ENCODE peak calls at places on chromosomes 13 and 19, in six cellular contexts. U is aorta, I is HFF-Myc, F is skeletal muscle cell, J is SJSA1, R is neuronal stem cell. D is an unnamed sample.
A peak's percentile ranks its signal among the peaks of the same experiment; 100 is the strongest.

GRCh38 chr13:77529501-77529840 is 6.0 kb upstream of the SCEL start:
- DNase-seq in U (no peak), I (no peak), F (no peak), J (no peak), R (no peak), D (no peak)

GRCh38 chr13:98405690-98406344 is 171.1 kb downstream of the STK24 start:
- DNase-seq in U (no peak), I (no peak), F (no peak), J (no peak), R (no peak), D (no peak)

GRCh38 chr13:39418424-39418823 is 184.6 kb downstream of the LHFPL6 start:
- DNase-seq in U (no peak), I (no peak), F (no peak), J (no peak), R (no peak), D (no peak)

GRCh38 chr13:85095887-85096286 is 703.3 kb downstream of the SLITRK6 start:
- DNase-seq in U (no peak), I (no peak), F (no peak), J (no peak), R (no peak), D (no peak)

GRCh38 chr13:99150575-99151370 is 49.9 kb upstream of the UBAC2 start:
- DNase-seq in U (no peak), I (peak; percentile 22), F (peak; percentile 36), J (peak; percentile 86), R (no peak), D (no peak)

GRCh38 chr19:57302020-57302465 is 18.2 kb upstream of the ZNF543 start:
- DNase-seq in U (peak; percentile 79), I (peak; percentile 47), F (peak; percentile 79), J (peak; percentile 12), R (no peak), D (no peak)

GRCh38 chr13:91308299-91308698 is 39.2 kb upstream of the MIR17HG start:
- DNase-seq in U (no peak), I (no peak), F (no peak), J (no peak), R (no peak), D (no peak)

GRCh38 chr19:10018786-10019185 is 5.5 kb downstream of the RDH8 start:
- DNase-seq in U (no peak), I (no peak), F (no peak), J (no peak), R (no peak), D (no peak)

GRCh38 chr13:108948269-108948671 is 318.9 kb downstream of the MYO16 start:
- DNase-seq in U (no peak), I (peak; percentile 35), F (no peak), J (peak; percentile 38), R (no peak), D (no peak)

GRCh38 chr13:80469841-80470378 is 129.0 kb upstream of the SPRY2 start:
- DNase-seq in U (peak; percentile 75), I (no peak), F (peak; percentile 100), J (peak; percentile 52), R (no peak), D (no peak)

GRCh38 chr13:40026174-40026585 is 370.7 kb downstream of the COG6 start:
- DNase-seq in U (no peak), I (no peak), F (no peak), J (no peak), R (no peak), D (peak; percentile 93)

GRCh38 chr19:12938536-12939291 is at the start of gene CALR:
- DNase-seq in U (peak; percentile 65), I (no peak), F (no peak), J (no peak), R (no peak), D (no peak)

GRCh38 chr19:32750441-32751055 is 31.0 kb downstream of the TDRD12 start:
- DNase-seq in U (no peak), I (no peak), F (no peak), J (no peak), R (no peak), D (no peak)

GRCh38 chr13:59633290-59633689 is 530.4 kb downstream of the DIAPH3 start:
- DNase-seq in U (no peak), I (no peak), F (no peak), J (no peak), R (no peak), D (no peak)

GRCh38 chr13:92187378-92187989 is 789.1 kb downstream of the GPC5 start:
- DNase-seq in U (no peak), I (peak; percentile 16), F (no peak), J (peak; percentile 31), R (peak; percentile 50), D (no peak)

GRCh38 chr19:12800873-12801465 is 631 bp downstream of the PRDX2 start:
- DNase-seq in U (no peak), I (no peak), F (no peak), J (no peak), R (no peak), D (no peak)

GRCh38 chr19:29596885-29597525 is 9.1 kb upstream of the POP4 start:
- DNase-seq in U (no peak), I (no peak), F (no peak), J (no peak), R (peak; percentile 20), D (no peak)

GRCh38 chr13:84500016-84500415 is 617.7 kb upstream of the SLITRK1 start:
- DNase-seq in U (no peak), I (no peak), F (peak; percentile 58), J (no peak), R (no peak), D (no peak)

GRCh38 chr13:32594339-32594738 is 8.1 kb downstream of the PDS5B start:
- DNase-seq in U (no peak), I (no peak), F (no peak), J (no peak), R (no peak), D (no peak)

GRCh38 chr13:92175330-92175729 is 776.9 kb downstream of the GPC5 start:
- DNase-seq in U (no peak), I (no peak), F (peak; percentile 23), J (peak; percentile 6), R (peak; percentile 14), D (no peak)

GRCh38 chr13:49840266-49840665 is 47.8 kb upstream of the KPNA3 start:
- DNase-seq in U (no peak), I (no peak), F (no peak), J (peak; percentile 28), R (no peak), D (no peak)

GRCh38 chr13:24627864-24628418 is 52.3 kb upstream of the ATP12A start:
- DNase-seq in U (no peak), I (no peak), F (no peak), J (no peak), R (no peak), D (no peak)

GRCh38 chr13:32581177-32581786 is 5.0 kb upstream of the PDS5B start:
- DNase-seq in U (no peak), I (no peak), F (no peak), J (peak; percentile 4), R (no peak), D (no peak)

GRCh38 chr19:39499932-39500331 is 1.2 kb downstream of the DLL3 start:
- DNase-seq in U (no peak), I (no peak), F (no peak), J (no peak), R (no peak), D (no peak)

GRCh38 chr19:39500543-39500942 is 1.8 kb downstream of the DLL3 start:
- DNase-seq in U (no peak), I (no peak), F (no peak), J (no peak), R (no peak), D (no peak)

GRCh38 chr19:39497850-39498261 is 891 bp upstream of the DLL3 start:
- DNase-seq in U (peak; percentile 55), I (no peak), F (no peak), J (peak; percentile 38), R (peak; percentile 60), D (no peak)

GRCh38 chr19:39499082-39499642 is 415 bp downstream of the DLL3 start:
- DNase-seq in U (no peak), I (no peak), F (no peak), J (no peak), R (no peak), D (no peak)

DNA sequence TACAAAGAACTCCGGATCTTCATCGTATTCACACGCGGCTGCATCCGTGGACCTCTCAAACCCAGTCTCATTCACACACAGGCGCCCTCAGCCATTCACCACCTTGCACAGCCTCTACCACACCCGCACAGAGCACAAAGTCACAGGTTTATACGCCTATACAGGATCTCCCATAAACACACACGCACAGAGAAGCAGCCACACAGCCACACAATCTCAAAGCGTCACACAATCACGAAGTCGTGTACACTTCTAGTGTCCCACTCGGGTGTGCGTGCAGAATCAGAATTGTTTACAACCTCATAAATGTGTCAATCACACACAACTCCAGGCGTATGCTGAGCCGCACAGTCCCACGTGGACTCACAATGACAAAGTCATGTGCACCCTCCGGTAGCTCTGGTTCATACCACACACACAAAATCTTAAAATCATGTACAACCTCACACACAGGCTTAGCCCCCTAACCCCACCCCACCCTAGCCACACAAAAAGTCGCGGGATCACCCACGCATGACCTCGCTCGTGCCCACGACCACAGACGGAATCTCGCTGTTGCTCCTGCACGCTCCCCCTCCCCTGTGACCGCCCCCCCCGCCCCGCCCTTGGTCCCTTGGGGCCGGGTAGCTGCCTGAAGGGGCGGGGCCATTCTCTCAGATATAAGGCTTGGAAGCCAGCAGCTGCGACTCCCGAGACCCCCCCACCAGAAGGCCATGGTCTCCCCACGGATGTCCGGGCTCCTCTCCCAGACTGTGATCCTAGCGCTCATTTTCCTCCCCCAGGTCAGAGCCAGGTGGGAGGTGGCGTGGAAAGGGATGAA is at the start of gene DLL3:
- DNase-seq in U (no peak), I (no peak), F (no peak), J (no peak), R (no peak), D (no peak)
- H3K4me3 ChIP-seq in U (no peak within 1 kb of the TSS), I (peak within 1 kb of the TSS; percentile 25), F (peak within 1 kb of the TSS; percentile 23), J (no peak within 1 kb of the TSS), R (peak within 1 kb of the TSS; percentile 72), D (no peak within 1 kb of the TSS)

GRCh38 chr19:8884416-8884815 is 52.2 kb downstream of the MBD3L1 start:
- DNase-seq in U (no peak), I (no peak), F (no peak), J (no peak), R (no peak), D (no peak)
- H3K4me3 ChIP-seq in U (no peak overlapping the region), I (no peak overlapping the region), F (no peak overlapping the region), J (no peak overlapping the region), R (peak overlapping the region; percentile 61), D (no peak overlapping the region)

GRCh38 chr19:48740705-48741030 is 258 bp upstream of the RASIP1 start:
- DNase-seq in U (no peak), I (no peak), F (no peak), J (no peak), R (no peak), D (no peak)
- H3K4me3 ChIP-seq in U (no peak overlapping the region), I (no peak overlapping the region), F (no peak overlapping the region), J (no peak overlapping the region), R (no peak overlapping the region), D (no peak overlapping the region)

DNA sequence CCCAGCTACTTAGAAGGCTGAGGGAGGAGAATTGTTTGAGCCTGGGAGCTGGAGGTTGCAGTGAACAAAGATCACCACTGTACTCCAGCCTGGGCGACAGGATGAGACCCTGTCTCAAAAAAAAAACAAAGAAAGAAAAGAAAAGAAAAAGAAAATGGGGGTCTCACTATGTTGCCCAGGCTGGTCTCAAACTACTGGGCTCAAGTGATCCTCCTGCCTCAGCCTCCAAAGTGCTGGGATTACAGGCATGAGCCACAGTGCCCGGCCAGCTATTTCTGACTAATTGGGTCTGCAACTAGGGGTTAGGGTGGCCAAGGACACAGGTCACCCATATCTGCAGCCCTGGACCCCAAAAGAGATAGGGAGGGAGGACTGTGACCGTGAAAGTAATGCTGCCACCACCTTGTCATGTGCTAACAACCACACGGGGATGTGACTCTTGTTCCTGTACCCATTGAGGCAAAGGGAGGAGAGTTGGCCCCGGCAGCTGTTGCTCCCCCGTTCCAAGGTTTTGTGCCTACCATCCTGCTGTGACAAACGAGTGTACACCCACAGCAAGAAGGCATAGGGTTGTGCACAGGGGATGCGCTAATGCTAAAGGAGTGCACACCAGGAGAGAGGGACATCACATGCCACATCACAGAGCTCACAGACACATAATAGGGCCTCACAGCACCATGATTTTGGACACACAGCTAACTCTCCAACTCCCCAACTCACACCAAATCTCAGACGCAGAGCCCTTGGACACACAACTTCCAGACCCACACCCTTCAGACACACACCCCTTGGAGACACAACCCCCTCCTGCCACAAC is 619 bp downstream of the MEF2B start:
- DNase-seq in U (no peak), I (no peak), F (no peak), J (no peak), R (no peak), D (no peak)
- H3K4me3 ChIP-seq in U (no peak overlapping the region), I (no peak overlapping the region), F (no peak overlapping the region), J (no peak overlapping the region), R (peak overlapping the region; percentile 21), D (peak overlapping the region; percentile 57)